ENCODE peak calls at places on chromosomes 6 and 20, in ten cellular contexts. V is fibroblast of pulmonary artery; A is thyroid gland; J is endothelial cell; O is Calu3; D is fibroblast of the aortic adventitia; X is activated CD8-positive, alpha-beta T cell treated with anti-CD3 and anti-CD28 coated beads for 36 hours; R is AG04450; S is neural progenitor cell; N is AG09319. Q is an unnamed sample.

GRCh38 chr6:150865043-150865405 is 478 bp upstream of the MTHFD1L start:
- DNase-seq in J (no peak), R (no peak), N (no peak), O (no peak), S (no peak), A (no peak), X (no peak), V (no peak), D (peak; percentile 43), Q (no peak)

GRCh38 chr6:13941902-13942301 is 17.1 kb downstream of the RNF182 start:
- DNase-seq in D (no peak), O (no peak), N (no peak), A (no peak), X (no peak), V (no peak), J (no peak), S (no peak), R (no peak), Q (no peak)

GRCh38 chr20:50762435-50763201 is 31.2 kb downstream of the PARD6B start:
- DNase-seq in R (no peak), D (peak; percentile 73), S (no peak), J (no peak), V (peak; percentile 56), X (no peak), O (peak; percentile 73), N (no peak), A (peak; percentile 93), Q (peak; percentile 63)

GRCh38 chr6:167702241-167702827 is 124.4 kb upstream of the AFDN start:
- DNase-seq in N (no peak), J (no peak), X (no peak), S (no peak), R (no peak), D (no peak), O (no peak), A (no peak), V (no peak), Q (no peak)

GRCh38 chr20:56924976-56925695 is 296.0 kb downstream of the TFAP2C start:
- DNase-seq in J (peak; percentile 25), O (no peak), A (no peak), D (no peak), R (no peak), S (peak; percentile 99), V (no peak), N (no peak), X (no peak), Q (no peak)

GRCh38 chr6:16810411-16810810 is 49.2 kb upstream of the ATXN1 start:
- DNase-seq in D (no peak), R (no peak), S (no peak), X (no peak), J (no peak), A (no peak), V (no peak), O (no peak), N (no peak), Q (no peak)

GRCh38 chr6:43575105-43575771 is 600 bp downstream of the XPO5 start:
- DNase-seq in X (peak; percentile 64), D (no peak), A (peak; percentile 47), V (peak; percentile 13), J (peak; percentile 40), S (peak; percentile 73), O (peak; percentile 51), R (no peak), N (no peak), Q (peak; percentile 11)

GRCh38 chr6:23454090-23454998 is 671.7 kb upstream of the NRSN1 start:
- DNase-seq in D (no peak), J (no peak), A (no peak), V (peak; percentile 13), X (no peak), N (no peak), O (no peak), R (peak; percentile 11), S (peak; percentile 17), Q (peak; percentile 52)

GRCh38 chr6:41049955-41050354 is 3.0 kb upstream of the APOBEC2 start:
- DNase-seq in D (no peak), S (no peak), A (no peak), V (no peak), J (no peak), O (no peak), R (no peak), N (no peak), X (no peak), Q (no peak)

GRCh38 chr6:44020148-44020547 is 107.1 kb downstream of the MRPL14 start:
- DNase-seq in N (no peak), R (no peak), S (no peak), O (no peak), X (no peak), V (no peak), A (no peak), J (no peak), D (peak; percentile 95), Q (peak; percentile 81)

GRCh38 chr20:51481311-51481997 is 61.1 kb downstream of the NFATC2 start:
- DNase-seq in N (no peak), X (peak; percentile 80), R (no peak), J (peak; percentile 26), A (peak; percentile 30), O (peak; percentile 23), V (no peak), S (no peak), D (no peak), Q (no peak)

DNA sequence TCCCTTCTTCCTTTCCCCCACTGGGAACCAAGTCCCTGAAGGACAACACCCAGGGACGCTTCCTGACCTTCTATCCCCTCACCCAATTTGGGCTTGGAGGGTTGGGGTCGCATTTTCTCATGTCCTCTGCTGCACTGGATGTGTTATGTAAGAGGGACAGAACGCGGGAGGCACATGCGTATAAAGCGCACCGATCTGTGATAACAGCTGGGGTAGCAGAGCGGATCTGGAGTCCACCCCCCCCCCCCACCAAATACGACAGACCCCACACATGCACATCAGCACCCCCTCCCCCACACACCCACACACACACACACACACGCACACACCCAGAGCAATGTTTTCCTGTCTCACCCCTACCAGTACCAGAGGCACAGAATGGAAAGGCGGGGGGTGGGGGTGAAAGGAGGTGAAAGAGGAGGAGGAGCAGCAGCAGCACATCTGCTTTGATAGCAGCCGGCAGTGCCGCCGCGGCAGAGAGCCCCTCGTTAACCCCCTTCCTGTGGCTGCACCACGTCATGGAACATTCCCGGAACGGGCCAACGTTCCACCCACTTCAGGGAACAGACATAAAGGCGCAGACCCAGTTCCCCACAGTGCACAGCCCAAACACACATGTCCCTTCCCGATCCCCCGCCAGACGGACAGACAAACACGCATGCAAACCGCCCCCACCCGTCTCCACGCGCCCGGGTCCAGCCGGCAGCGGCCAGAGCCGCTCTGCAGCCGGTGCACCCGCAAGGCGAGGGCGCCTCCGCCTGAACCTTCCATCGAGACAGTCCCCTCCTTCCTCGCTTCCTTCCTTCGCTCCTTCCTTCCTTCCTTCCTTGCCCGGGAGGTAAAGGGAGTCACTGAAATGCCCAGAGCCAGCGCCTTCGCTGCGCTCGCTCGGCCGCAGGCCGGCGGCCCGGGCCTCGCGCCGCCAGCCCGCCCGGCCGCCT is 580 bp downstream of the HIVEP2 start:
- DNase-seq in R (peak; percentile 69), N (peak; percentile 74), O (peak; percentile 65), A (peak; percentile 91), J (peak; percentile 65), S (peak; percentile 78), V (peak; percentile 95), D (peak; percentile 96), X (peak; percentile 98), Q (peak; percentile 91)
- TF ChIP-seq CTCF in R (no peak), N (no peak), O (no peak), A (no peak), J (no peak), S (no peak), V (no peak), D (no peak), X (no peak), Q (no peak)

DNA sequence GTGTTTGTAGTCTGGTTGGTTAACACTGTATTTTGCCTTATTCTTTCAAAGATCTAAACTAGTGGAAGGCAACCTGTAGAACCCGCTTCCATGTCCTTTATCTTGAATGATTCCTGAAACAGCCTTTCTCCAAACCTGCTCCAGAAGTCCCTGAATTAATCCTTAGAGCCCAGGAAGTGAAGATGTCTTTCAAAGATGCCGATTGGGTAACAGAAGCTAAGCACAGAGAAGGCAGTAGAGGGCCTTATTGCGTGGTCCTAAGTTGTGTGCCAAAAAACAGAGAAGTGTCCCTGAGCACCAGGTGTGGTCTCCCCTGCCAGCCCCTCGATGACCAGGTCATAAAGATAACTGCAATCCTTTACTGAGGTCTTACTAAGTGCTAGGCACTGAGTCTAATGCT is 19.1 kb upstream of the ZSCAN16 start:
- DNase-seq in R (no peak), N (no peak), A (no peak), X (no peak), O (peak; percentile 6), S (no peak), J (no peak), V (peak; percentile 16), D (peak; percentile 10), Q (peak; percentile 26)
- TF ChIP-seq CTCF in R (no peak), N (no peak), A (no peak), X (no peak), O (no peak), S (no peak), J (no peak), V (no peak), D (no peak), Q (no peak)

DNA sequence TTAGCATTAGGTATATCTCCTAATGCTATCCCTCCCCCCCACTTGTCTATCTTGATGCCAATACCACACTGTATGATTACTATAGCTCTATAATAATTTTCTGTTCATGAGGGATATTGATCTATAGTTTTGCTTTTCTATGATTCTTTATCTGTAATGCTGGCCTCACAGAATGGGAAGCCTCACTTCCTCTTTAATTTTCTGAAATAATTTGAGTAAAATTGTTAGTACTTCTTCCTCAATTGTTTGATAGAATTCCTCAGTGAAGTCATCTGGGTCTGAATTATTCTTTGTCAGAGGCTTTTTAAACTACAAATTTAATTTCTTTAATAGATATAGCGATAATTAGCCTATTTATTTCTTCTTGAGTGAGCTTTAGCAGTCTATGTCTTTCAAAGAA is 31.2 kb downstream of the SIRPD start:
- DNase-seq in S (no peak), X (no peak), J (no peak), N (no peak), D (no peak), O (no peak), V (no peak), R (no peak), A (no peak), Q (no peak)
- TF ChIP-seq CTCF in S (no peak), X (no peak), J (no peak), N (no peak), D (no peak), O (no peak), V (no peak), R (no peak), A (no peak), Q (no peak)

GRCh38 chr6:7389162-7389450 is 436 bp downstream of the CAGE1 start:
- DNase-seq in R (peak; percentile 8), A (peak; percentile 85), V (peak; percentile 67), X (no peak), D (peak; percentile 59), J (no peak), O (no peak), S (no peak), N (peak; percentile 14), Q (peak; percentile 54)
- TF ChIP-seq CTCF in R (no peak), A (no peak), V (no peak), X (no peak), D (no peak), J (no peak), O (no peak), S (no peak), N (no peak), Q (no peak)

Q was measured in fibroblast of mammary gland.